ENCODE peak calls at places on chromosomes 13 and 19, in six cellular contexts. Q is breast epithelium, F is K562, G is GM12878, R is spleen, L is HCT116. D is an unnamed sample.

GRCh38 chr19:51159656-51160055 is 17.6 kb downstream of the SIGLEC7 start:
- DNase-seq in R (no peak), G (no peak), F (no peak), Q (no peak), L (no peak), D (no peak)

GRCh38 chr19:10450853-10451609 is 30.7 kb downstream of the PDE4A start:
- DNase-seq in L (no peak), G (no peak), F (peak), Q (no peak), R (no peak), D (no peak)

GRCh38 chr19:5891938-5892771 is 11.4 kb downstream of the NDUFA11 start:
- DNase-seq in L (no peak), F (peak), G (no peak), R (no peak), Q (no peak), D (no peak)

GRCh38 chr13:68304287-68304893 is 1074.3 kb upstream of the PCDH9 start:
- DNase-seq in F (peak), L (peak), R (no peak), Q (no peak), G (no peak), D (no peak)

GRCh38 chr19:57171551-57172081 is 4.3 kb upstream of the DUXA start:
- DNase-seq in F (peak), R (peak), Q (peak), L (no peak), G (no peak), D (peak)

GRCh38 chr13:99871249-99871898 is 100.2 kb downstream of the ZIC5 start:
- DNase-seq in F (no peak), L (no peak), G (no peak), R (no peak), Q (no peak), D (no peak)

GRCh38 chr13:98353750-98354149 is 176.7 kb upstream of the RNF113B start:
- DNase-seq in R (no peak), Q (no peak), G (no peak), L (no peak), F (no peak), D (no peak)

GRCh38 chr13:99608345-99608744 is 107.1 kb downstream of the TM9SF2 start:
- DNase-seq in Q (no peak), F (no peak), L (no peak), G (no peak), R (no peak), D (no peak)

DNA sequence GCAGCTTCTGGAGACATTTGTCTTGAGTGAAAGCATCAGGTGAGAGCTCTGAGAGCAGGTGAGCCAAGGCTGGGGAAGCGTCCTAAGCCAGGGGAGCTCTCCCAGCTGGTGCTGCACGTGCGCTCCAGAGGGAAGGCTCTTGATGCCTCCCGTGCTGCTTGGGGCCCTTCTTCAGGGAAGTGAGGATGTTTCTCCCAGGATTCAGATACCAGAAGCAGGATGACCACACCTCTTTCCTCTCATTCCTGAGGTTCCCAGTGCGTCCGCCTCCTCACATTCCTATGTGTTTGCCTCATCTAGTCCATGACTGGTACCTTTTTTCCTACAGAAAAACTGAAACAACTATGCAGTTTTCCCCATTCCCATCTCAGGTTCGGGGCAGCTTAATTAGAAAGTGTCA is 231.0 kb upstream of the IRS2 start:
- DNase-seq in R (no peak), L (peak), Q (peak), F (no peak), G (no peak), D (no peak)
- TF ChIP-seq POLR2A in R (no peak), L (no peak), Q (no peak), F (no peak), G (no peak), D (no peak)

GRCh38 chr19:3986260-3987041 is 1.2 kb upstream of the EEF2 start:
- DNase-seq in L (peak), F (peak), G (peak), Q (peak), R (no peak), D (no peak)
- H3K4me3 ChIP-seq in L (peak), F (peak), G (peak), Q (peak), R (peak), D (peak)

GRCh38 chr19:17614476-17614875 is 59.0 kb downstream of the COLGALT1 start:
- DNase-seq in G (no peak), Q (no peak), F (no peak), L (no peak), R (no peak), D (no peak)
- TF ChIP-seq POLR2AphosphoS5 in G (no peak), Q (no peak), F (no peak), L (no peak), R (no peak), D (no peak)

GRCh38 chr19:13817615-13818371 is 22.6 kb downstream of the ZSWIM4 start:
- DNase-seq in R (peak), G (no peak), L (no peak), F (peak), Q (no peak), D (no peak)
- TF ChIP-seq POLR2A in R (no peak), G (peak), L (no peak), F (peak), Q (no peak), D (no peak)

GRCh38 chr13:89763011-89763410 is 1584.5 kb upstream of the MIR17HG start:
- DNase-seq in G (no peak), F (no peak), R (no peak), Q (no peak), L (no peak), D (no peak)
- H3K4me3 ChIP-seq in G (no peak), F (no peak), R (no peak), Q (no peak), L (no peak), D (no peak)

DNA sequence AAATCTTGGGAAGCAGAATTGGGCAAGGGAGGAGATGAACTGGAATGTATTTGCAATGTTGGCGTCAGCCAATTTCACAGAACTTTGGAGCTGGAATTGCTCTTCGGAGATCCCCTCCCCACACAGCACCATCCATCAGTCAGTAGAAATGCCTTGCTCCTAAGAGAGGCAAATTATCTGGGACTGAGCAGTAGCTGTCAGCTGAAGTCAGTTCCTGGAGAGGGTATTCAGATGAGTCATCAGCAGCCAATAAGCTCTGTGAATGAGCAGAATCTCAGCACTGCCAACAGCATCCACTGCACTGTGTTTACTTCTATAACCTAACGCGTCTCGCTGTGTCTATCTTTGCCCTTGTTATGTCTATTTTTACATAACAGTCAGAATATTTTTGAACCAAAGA is 213.7 kb downstream of the SLITRK5 start:
- DNase-seq in Q (no peak), G (no peak), R (no peak), F (no peak), L (no peak), D (no peak)
- TF ChIP-seq POLR2AphosphoS5 in Q (no peak), G (no peak), R (no peak), F (no peak), L (no peak), D (no peak)

GRCh38 chr19:18388328-18389094 is 2.6 kb downstream of the GDF15 start:
- DNase-seq in F (peak), G (peak), L (no peak), Q (peak), R (peak), D (peak)

GRCh38 chr19:18391509-18392075 is 5.6 kb downstream of the GDF15 start:
- DNase-seq in L (no peak), R (no peak), Q (no peak), F (no peak), G (no peak), D (no peak)

GRCh38 chr19:18389095-18389735 is 3.3 kb downstream of the GDF15 start:
- DNase-seq in F (peak), G (no peak), R (no peak), Q (no peak), L (no peak), D (no peak)

GRCh38 chr19:18389736-18390074 is 3.7 kb downstream of the GDF15 start:
- DNase-seq in R (no peak), F (no peak), G (no peak), L (no peak), Q (no peak), D (no peak)

GRCh38 chr19:18390075-18390909 is 4.3 kb downstream of the GDF15 start:
- DNase-seq in L (no peak), F (no peak), G (no peak), R (no peak), Q (no peak), D (no peak)
- TF ChIP-seq POLR2A in L (no peak), F (peak), G (no peak), R (no peak), Q (no peak), D (no peak)

GRCh38 chr19:34818270-34818669 is 45.3 kb upstream of the ZNF599 start:
- DNase-seq in G (no peak), F (no peak), L (no peak), Q (no peak), R (no peak), D (no peak)
- H3K4me3 ChIP-seq in G (no peak), F (no peak), L (no peak), Q (no peak), R (no peak), D (no peak)

D was measured in sigmoid colon.